ENCODE peak calls at places on chromosomes 16 and 17, in ten cellular contexts. One of them, this sample, is unnamed.
A peak's percentile ranks its signal among the peaks of the same experiment; 100 is the strongest.

GRCh38 chr16:21727344-21727743 is 63.6 kb downstream of the OTOA start:
- DNase-seq in HS-27A: no peak
- DNase-seq in NCI-H460: no peak
- DNase-seq in CD8-positive, alpha-beta memory T cell: no peak
- DNase-seq in CD8-positive, alpha-beta T cell: no peak
- DNase-seq in CD4-positive, alpha-beta T cell: no peak
- DNase-seq in H54: no peak
- DNase-seq in neural progenitor cell: no peak
- DNase-seq in T-helper 1 cell: no peak
- DNase-seq in anterior cingulate cortex: no peak
- DNase-seq in this sample: no peak

GRCh38 chr16:49496656-49497055 is 123.1 kb downstream of the C16orf78 start:
- DNase-seq in neural progenitor cell: no peak
- DNase-seq in NCI-H460: no peak
- DNase-seq in T-helper 1 cell: no peak
- DNase-seq in CD8-positive, alpha-beta memory T cell: no peak
- DNase-seq in HS-27A: no peak
- DNase-seq in anterior cingulate cortex: no peak
- DNase-seq in CD4-positive, alpha-beta T cell: no peak
- DNase-seq in CD8-positive, alpha-beta T cell: no peak
- DNase-seq in H54: no peak
- DNase-seq in this sample: no peak

GRCh38 chr17:51351090-51351489 is 90.7 kb downstream of the UTP18 start:
- DNase-seq in neural progenitor cell: peak; percentile 73
- DNase-seq in CD8-positive, alpha-beta memory T cell: no peak
- DNase-seq in anterior cingulate cortex: no peak
- DNase-seq in H54: no peak
- DNase-seq in T-helper 1 cell: no peak
- DNase-seq in NCI-H460: no peak
- DNase-seq in HS-27A: no peak
- DNase-seq in CD8-positive, alpha-beta T cell: no peak
- DNase-seq in CD4-positive, alpha-beta T cell: no peak
- DNase-seq in this sample: no peak

GRCh38 chr17:59830846-59831486 is 61.8 kb downstream of the TUBD1 start:
- DNase-seq in T-helper 1 cell: no peak
- DNase-seq in CD4-positive, alpha-beta T cell: no peak
- DNase-seq in anterior cingulate cortex: no peak
- DNase-seq in CD8-positive, alpha-beta T cell: no peak
- DNase-seq in NCI-H460: no peak
- DNase-seq in CD8-positive, alpha-beta memory T cell: no peak
- DNase-seq in H54: no peak
- DNase-seq in HS-27A: no peak
- DNase-seq in neural progenitor cell: no peak
- DNase-seq in this sample: no peak

GRCh38 chr17:77282524-77283515 is 142.1 kb downstream of the SEC14L1 start:
- DNase-seq in HS-27A: no peak
- DNase-seq in H54: peak; percentile 72
- DNase-seq in CD8-positive, alpha-beta memory T cell: no peak
- DNase-seq in CD4-positive, alpha-beta T cell: no peak
- DNase-seq in NCI-H460: no peak
- DNase-seq in T-helper 1 cell: no peak
- DNase-seq in neural progenitor cell: peak; percentile 46
- DNase-seq in CD8-positive, alpha-beta T cell: no peak
- DNase-seq in anterior cingulate cortex: no peak
- DNase-seq in this sample: no peak

GRCh38 chr16:62050793-62051192 is 14.6 kb upstream of the CDH8 start:
- DNase-seq in T-helper 1 cell: no peak
- DNase-seq in CD8-positive, alpha-beta memory T cell: no peak
- DNase-seq in NCI-H460: no peak
- DNase-seq in HS-27A: no peak
- DNase-seq in neural progenitor cell: no peak
- DNase-seq in CD4-positive, alpha-beta T cell: no peak
- DNase-seq in H54: no peak
- DNase-seq in anterior cingulate cortex: no peak
- DNase-seq in CD8-positive, alpha-beta T cell: no peak
- DNase-seq in this sample: no peak

GRCh38 chr16:30112197-30113030 is 923 bp downstream of the GDPD3 start:
- DNase-seq in NCI-H460: peak; percentile 49
- DNase-seq in neural progenitor cell: peak; percentile 68
- DNase-seq in CD8-positive, alpha-beta T cell: no peak
- DNase-seq in CD8-positive, alpha-beta memory T cell: peak; percentile 36
- DNase-seq in CD4-positive, alpha-beta T cell: peak; percentile 39
- DNase-seq in HS-27A: no peak
- DNase-seq in T-helper 1 cell: peak; percentile 43
- DNase-seq in anterior cingulate cortex: no peak
- DNase-seq in H54: no peak
- DNase-seq in this sample: no peak

GRCh38 chr16:78606572-78606971 is 507.1 kb downstream of the WWOX start:
- DNase-seq in T-helper 1 cell: no peak
- DNase-seq in CD8-positive, alpha-beta T cell: no peak
- DNase-seq in neural progenitor cell: peak; percentile 55
- DNase-seq in anterior cingulate cortex: no peak
- DNase-seq in NCI-H460: no peak
- DNase-seq in CD8-positive, alpha-beta memory T cell: no peak
- DNase-seq in H54: no peak
- DNase-seq in CD4-positive, alpha-beta T cell: no peak
- DNase-seq in HS-27A: no peak
- DNase-seq in this sample: no peak

GRCh38 chr16:31568577-31569359 is 41.1 kb downstream of the AHSP start:
- DNase-seq in HS-27A: no peak
- DNase-seq in neural progenitor cell: peak; percentile 51
- DNase-seq in T-helper 1 cell: no peak
- DNase-seq in CD4-positive, alpha-beta T cell: no peak
- DNase-seq in CD8-positive, alpha-beta T cell: no peak
- DNase-seq in H54: no peak
- DNase-seq in CD8-positive, alpha-beta memory T cell: no peak
- DNase-seq in NCI-H460: no peak
- DNase-seq in anterior cingulate cortex: no peak
- DNase-seq in this sample: no peak

GRCh38 chr16:6629110-6629509 is 703.5 kb upstream of the RBFOX1 start:
- DNase-seq in HS-27A: no peak
- DNase-seq in CD4-positive, alpha-beta T cell: no peak
- DNase-seq in CD8-positive, alpha-beta T cell: no peak
- DNase-seq in neural progenitor cell: no peak
- DNase-seq in CD8-positive, alpha-beta memory T cell: no peak
- DNase-seq in NCI-H460: no peak
- DNase-seq in anterior cingulate cortex: no peak
- DNase-seq in H54: no peak
- DNase-seq in T-helper 1 cell: no peak
- DNase-seq in this sample: no peak

GRCh38 chr16:79519448-79519847 is 81.1 kb downstream of the MAF start:
- DNase-seq in CD4-positive, alpha-beta T cell: no peak
- DNase-seq in H54: no peak
- DNase-seq in HS-27A: no peak
- DNase-seq in NCI-H460: no peak
- DNase-seq in neural progenitor cell: no peak
- DNase-seq in anterior cingulate cortex: no peak
- DNase-seq in CD8-positive, alpha-beta T cell: no peak
- DNase-seq in CD8-positive, alpha-beta memory T cell: no peak
- DNase-seq in T-helper 1 cell: no peak
- DNase-seq in this sample: no peak

GRCh38 chr16:50038756-50039529 is 13.9 kb downstream of the CNEP1R1 start:
- DNase-seq in CD8-positive, alpha-beta T cell: no peak
- DNase-seq in anterior cingulate cortex: no peak
- DNase-seq in H54: no peak
- DNase-seq in neural progenitor cell: no peak
- DNase-seq in T-helper 1 cell: no peak
- DNase-seq in CD8-positive, alpha-beta memory T cell: no peak
- DNase-seq in NCI-H460: no peak
- DNase-seq in HS-27A: no peak
- DNase-seq in CD4-positive, alpha-beta T cell: no peak
- DNase-seq in this sample: no peak

GRCh38 chr16:71854369-71854948 is 8.7 kb downstream of the ATXN1L start:
- DNase-seq in NCI-H460: no peak
- DNase-seq in T-helper 1 cell: no peak
- DNase-seq in anterior cingulate cortex: no peak
- DNase-seq in CD8-positive, alpha-beta T cell: no peak
- DNase-seq in HS-27A: no peak
- DNase-seq in neural progenitor cell: no peak
- DNase-seq in H54: no peak
- DNase-seq in CD8-positive, alpha-beta memory T cell: no peak
- DNase-seq in CD4-positive, alpha-beta T cell: no peak
- DNase-seq in this sample: no peak

GRCh38 chr17:79087428-79088143 is 13.0 kb downstream of the ENGASE start:
- DNase-seq in CD4-positive, alpha-beta T cell: peak; percentile 75
- DNase-seq in neural progenitor cell: peak; percentile 82
- DNase-seq in HS-27A: no peak
- DNase-seq in CD8-positive, alpha-beta T cell: peak; percentile 59
- DNase-seq in CD8-positive, alpha-beta memory T cell: peak; percentile 62
- DNase-seq in NCI-H460: peak; percentile 67
- DNase-seq in T-helper 1 cell: peak; percentile 57
- DNase-seq in anterior cingulate cortex: peak; percentile 55
- DNase-seq in H54: peak; percentile 92
- DNase-seq in this sample: no peak

GRCh38 chr16:81740163-81740562 is 38.9 kb upstream of the PLCG2 start:
- DNase-seq in CD8-positive, alpha-beta T cell: no peak
- DNase-seq in HS-27A: no peak
- DNase-seq in T-helper 1 cell: no peak
- DNase-seq in anterior cingulate cortex: no peak
- DNase-seq in neural progenitor cell: no peak
- DNase-seq in CD8-positive, alpha-beta memory T cell: no peak
- DNase-seq in NCI-H460: no peak
- DNase-seq in CD4-positive, alpha-beta T cell: no peak
- DNase-seq in H54: no peak
- DNase-seq in this sample: no peak

This sample was measured in Panc1.